ENCODE peak calls at places on chromosome 21, in ten cellular contexts. U, P, M, H, Z, W, C, Q, V and R are unnamed samples.

GRCh38 chr21:42425603-42425985 is 21.9 kb downstream of the UBASH3A start:
- DNase-seq in U (no peak), P (no peak), M (no peak), H (no peak), Z (no peak), W (no peak), C (peak; percentile 55), Q (no peak), V (no peak), R (no peak)

GRCh38 chr21:25858328-25858727 is 123.6 kb downstream of the GABPA start:
- DNase-seq in U (no peak), P (no peak), M (no peak), H (no peak), Z (no peak), W (no peak), C (no peak), Q (no peak), V (no peak), R (no peak)

GRCh38 chr21:35400233-35400939 is 351.3 kb upstream of the RUNX1 start:
- DNase-seq in U (no peak), P (peak; percentile 73), M (peak; percentile 83), H (no peak), Z (peak; percentile 64), W (peak; percentile 11), C (peak; percentile 70), Q (peak; percentile 8), V (peak; percentile 16), R (peak; percentile 1)

GRCh38 chr21:31656199-31657095 is 3.0 kb upstream of the SOD1 start:
- DNase-seq in U (no peak), P (no peak), M (peak; percentile 49), H (no peak), Z (peak; percentile 75), W (no peak), C (peak; percentile 30), Q (no peak), V (no peak), R (no peak)

GRCh38 chr21:16535100-16535418 is 805.3 kb downstream of the USP25 start:
- DNase-seq in U (peak; percentile 79), P (peak; percentile 81), M (peak; percentile 75), H (no peak), Z (peak; percentile 82), W (peak; percentile 85), C (no peak), Q (no peak), V (peak; percentile 79), R (peak; percentile 29)

GRCh38 chr21:21434944-21435343 is 436.7 kb downstream of the NCAM2 start:
- DNase-seq in U (no peak), P (no peak), M (no peak), H (no peak), Z (no peak), W (no peak), C (no peak), Q (no peak), V (no peak), R (no peak)

GRCh38 chr21:32728455-32729237 is 833 bp upstream of the SYNJ1 start:
- DNase-seq in U (no peak), P (peak; percentile 67), M (no peak), H (no peak), Z (no peak), W (no peak), C (no peak), Q (no peak), V (no peak), R (peak; percentile 15)

GRCh38 chr21:46552865-46553379 is 52.0 kb downstream of the S100B start:
- DNase-seq in U (no peak), P (no peak), M (no peak), H (no peak), Z (no peak), W (no peak), C (no peak), Q (no peak), V (no peak), R (no peak)

GRCh38 chr21:32307706-32308105 is 9.1 kb downstream of the MRAP start:
- DNase-seq in U (no peak), P (no peak), M (no peak), H (no peak), Z (no peak), W (no peak), C (no peak), Q (no peak), V (no peak), R (no peak)

GRCh38 chr21:33078907-33079582 is 9.1 kb downstream of the OLIG1 start:
- DNase-seq in U (peak; percentile 90), P (no peak), M (peak; percentile 97), H (no peak), Z (peak; percentile 26), W (no peak), C (peak; percentile 30), Q (no peak), V (no peak), R (no peak)

GRCh38 chr21:18041012-18041411 is 203.6 kb upstream of the CHODL start:
- DNase-seq in U (peak; percentile 25), P (peak; percentile 86), M (peak; percentile 8), H (no peak), Z (peak; percentile 15), W (no peak), C (no peak), Q (peak; percentile 29), V (no peak), R (peak; percentile 63)

GRCh38 chr21:16004121-16004520 is 274.3 kb downstream of the USP25 start:
- DNase-seq in U (no peak), P (no peak), M (no peak), H (no peak), Z (no peak), W (no peak), C (no peak), Q (no peak), V (no peak), R (no peak)

GRCh38 chr21:8991088-8991907 is 1530.1 kb upstream of the TPTE start:
- DNase-seq in U (no peak), P (no peak), M (peak; percentile 41), H (no peak), Z (no peak), W (no peak), C (no peak), Q (peak; percentile 31), V (no peak), R (no peak)

GRCh38 chr21:42553435-42553834 is 39.8 kb downstream of the SLC37A1 start:
- DNase-seq in U (no peak), P (no peak), M (no peak), H (no peak), Z (no peak), W (no peak), C (no peak), Q (no peak), V (peak; percentile 20), R (no peak)

GRCh38 chr21:31145271-31145801 is 107.1 kb upstream of the KRTAP19-8 start:
- DNase-seq in U (no peak), P (no peak), M (no peak), H (no peak), Z (no peak), W (no peak), C (no peak), Q (no peak), V (no peak), R (no peak)

GRCh38 chr21:46116846-46117585 is 19.1 kb downstream of the COL6A2 start:
- DNase-seq in U (no peak), P (no peak), M (no peak), H (no peak), Z (no peak), W (peak; percentile 3), C (no peak), Q (peak; percentile 2), V (no peak), R (no peak)

GRCh38 chr21:41816583-41817165 is 49.8 kb upstream of the RIPK4 start:
- DNase-seq in U (peak; percentile 39), P (peak; percentile 42), M (peak; percentile 56), H (peak; percentile 38), Z (peak; percentile 24), W (peak; percentile 48), C (peak; percentile 48), Q (peak; percentile 76), V (peak; percentile 69), R (no peak)

GRCh38 chr21:46191686-46192575 is 7.7 kb upstream of the SPATC1L start:
- DNase-seq in U (no peak), P (no peak), M (no peak), H (no peak), Z (no peak), W (no peak), C (no peak), Q (no peak), V (no peak), R (no peak)

GRCh38 chr21:34143783-34144182 is 70.4 kb downstream of the MRPS6 start:
- DNase-seq in U (no peak), P (no peak), M (no peak), H (no peak), Z (no peak), W (no peak), C (no peak), Q (no peak), V (no peak), R (no peak)

GRCh38 chr21:35236090-35236489 is 187.0 kb upstream of the RUNX1 start:
- DNase-seq in U (no peak), P (no peak), M (no peak), H (no peak), Z (no peak), W (no peak), C (peak; percentile 44), Q (no peak), V (no peak), R (no peak)

GRCh38 chr21:29360799-29361765 is 62.4 kb downstream of the BACH1 start:
- DNase-seq in U (peak; percentile 44), P (peak; percentile 37), M (peak; percentile 42), H (no peak), Z (no peak), W (no peak), C (no peak), Q (no peak), V (no peak), R (no peak)

GRCh38 chr21:17454315-17455027 is 58.4 kb upstream of the CXADR start:
- DNase-seq in U (peak; percentile 71), P (peak; percentile 97), M (peak; percentile 94), H (peak; percentile 0), Z (peak; percentile 37), W (no peak), C (peak; percentile 26), Q (peak; percentile 78), V (peak; percentile 53), R (peak; percentile 91)

GRCh38 chr21:43825936-43826622 is 36.7 kb downstream of the RRP1 start:
- DNase-seq in U (no peak), P (peak; percentile 65), M (no peak), H (no peak), Z (no peak), W (no peak), C (no peak), Q (no peak), V (no peak), R (peak; percentile 5)

GRCh38 chr21:41627428-41627827 is 119.5 kb upstream of the TMPRSS2 start:
- DNase-seq in U (no peak), P (no peak), M (no peak), H (no peak), Z (no peak), W (no peak), C (no peak), Q (no peak), V (no peak), R (no peak)